ENCODE peak calls at places on chromosome 13, in ten cellular contexts. Z is NCI-H2081; V is endothelial cell; B is stimulated activated CD8-positive, alpha-beta memory T cell treated with anti-CD3 and anti-CD28 coated beads, Interleukin-15, amount 100 ng/mL, for 4 hours; F is NCI-H187; X is amniotic epithelial cell; D is Daoy; Q is CD4-positive, alpha-beta T cell; R is Ammon's horn; I is ecto neural progenitor cell. W is an unnamed sample.

GRCh38 chr13:43245374-43245964 is 222.1 kb downstream of the DNAJC15 start:
- DNase-seq in Z (no peak), V (no peak), B (no peak), F (no peak), X (peak), D (peak), Q (no peak), R (no peak), I (no peak), W (no peak)

GRCh38 chr13:65889368-65889767 is 1340.8 kb downstream of the PCDH9 start:
- DNase-seq in Z (no peak), V (no peak), B (no peak), F (no peak), X (peak), D (no peak), Q (no peak), R (no peak), I (no peak), W (no peak)

GRCh38 chr13:28568286-28568685 is 73.4 kb upstream of the FLT1 start:
- DNase-seq in Z (no peak), V (no peak), B (no peak), F (no peak), X (no peak), D (no peak), Q (no peak), R (peak), I (no peak), W (no peak)

GRCh38 chr13:42083138-42083770 is 34.8 kb downstream of the DGKH start:
- DNase-seq in Z (no peak), V (no peak), B (no peak), F (no peak), X (no peak), D (no peak), Q (no peak), R (no peak), I (no peak), W (no peak)

GRCh38 chr13:40390290-40391008 is 276.0 kb downstream of the FOXO1 start:
- DNase-seq in Z (peak), V (no peak), B (no peak), F (no peak), X (no peak), D (no peak), Q (no peak), R (no peak), I (peak), W (no peak)

GRCh38 chr13:102040812-102041211 is 361.0 kb downstream of the FGF14 start:
- DNase-seq in Z (no peak), V (no peak), B (no peak), F (peak), X (no peak), D (no peak), Q (no peak), R (no peak), I (no peak), W (no peak)

GRCh38 chr13:82772802-82773201 is 1109.5 kb downstream of the SLITRK1 start:
- DNase-seq in Z (no peak), V (no peak), B (no peak), F (no peak), X (no peak), D (no peak), Q (no peak), R (no peak), I (no peak), W (no peak)

GRCh38 chr13:100675660-100676129 is 1.1 kb upstream of the TMTC4 start:
- DNase-seq in Z (no peak), V (no peak), B (no peak), F (no peak), X (no peak), D (peak), Q (no peak), R (no peak), I (no peak), W (no peak)

GRCh38 chr13:56561327-56561726 is 579.4 kb upstream of the PRR20A start:
- DNase-seq in Z (no peak), V (peak), B (no peak), F (no peak), X (no peak), D (no peak), Q (no peak), R (no peak), I (no peak), W (no peak)

GRCh38 chr13:90633849-90634248 is 713.6 kb upstream of the MIR17HG start:
- DNase-seq in Z (no peak), V (no peak), B (no peak), F (no peak), X (no peak), D (no peak), Q (no peak), R (no peak), I (no peak), W (no peak)

GRCh38 chr13:113041293-113041690 is 64.3 kb upstream of the F7 start:
- DNase-seq in Z (no peak), V (no peak), B (no peak), F (no peak), X (no peak), D (no peak), Q (no peak), R (peak), I (no peak), W (no peak)

GRCh38 chr13:84843368-84843767 is 955.9 kb downstream of the SLITRK6 start:
- DNase-seq in Z (no peak), V (no peak), B (no peak), F (no peak), X (no peak), D (no peak), Q (no peak), R (no peak), I (no peak), W (no peak)

GRCh38 chr13:38519229-38519910 is 167.5 kb upstream of the FREM2 start:
- DNase-seq in Z (no peak), V (no peak), B (no peak), F (peak), X (no peak), D (no peak), Q (no peak), R (no peak), I (no peak), W (no peak)